ENCODE peak calls at places on chromosomes 5 and 9, in six cellular contexts. V is MM.1S, I is IMR-90, O is progenitor cell of endocrine pancreas, A is RWPE1, T is heart right ventricle. D is an unnamed sample.

GRCh38 chr5:180084638-180085561 is 13.3 kb upstream of the RNF130 start:
- DNase-seq in V (peak), I (no peak), O (no peak), A (no peak), T (no peak), D (no peak)

GRCh38 chr9:6739218-6739617 is 18.6 kb upstream of the KDM4C start:
- DNase-seq in V (peak), I (peak), O (no peak), A (no peak), T (no peak), D (peak)

GRCh38 chr9:109258619-109259321 is 62.1 kb downstream of the EPB41L4B start:
- DNase-seq in V (no peak), I (no peak), O (no peak), A (no peak), T (no peak), D (no peak)

GRCh38 chr5:104170906-104171305 is 608.3 kb upstream of the NUDT12 start:
- DNase-seq in V (no peak), I (no peak), O (no peak), A (no peak), T (no peak), D (peak)

GRCh38 chr5:133531178-133531577 is 81.2 kb downstream of the FSTL4 start:
- DNase-seq in V (peak), I (no peak), O (no peak), A (no peak), T (no peak), D (no peak)

GRCh38 chr5:133664422-133664821 is 52.1 kb upstream of the FSTL4 start:
- DNase-seq in V (no peak), I (peak), O (no peak), A (peak), T (no peak), D (peak)

GRCh38 chr9:23824241-23825142 is 1.5 kb downstream of the ELAVL2 start:
- DNase-seq in V (no peak), I (no peak), O (peak), A (peak), T (no peak), D (peak)

GRCh38 chr5:115377468-115378217 is 81.2 kb upstream of the CCDC112 start:
- DNase-seq in V (peak), I (peak), O (no peak), A (peak), T (no peak), D (peak)

GRCh38 chr9:121169094-121169601 is 32.5 kb downstream of the RAB14 start:
- DNase-seq in V (no peak), I (no peak), O (no peak), A (peak), T (no peak), D (no peak)

GRCh38 chr5:17665836-17666235 is 31.6 kb downstream of the TAF11L14 start:
- DNase-seq in V (no peak), I (no peak), O (no peak), A (no peak), T (no peak), D (no peak)

GRCh38 chr5:153999995-154000394 is 38.7 kb downstream of the FAM114A2 start:
- DNase-seq in V (no peak), I (no peak), O (no peak), A (no peak), T (no peak), D (no peak)

GRCh38 chr5:122908662-122909061 is 63.2 kb downstream of the SNX24 start:
- DNase-seq in V (no peak), I (no peak), O (no peak), A (no peak), T (no peak), D (no peak)

GRCh38 chr5:178329331-178329730 is 96.7 kb upstream of the PHYKPL start:
- DNase-seq in V (no peak), I (no peak), O (no peak), A (no peak), T (no peak), D (no peak)

GRCh38 chr5:1330146-1330846 is 14.6 kb downstream of the CLPTM1L start:
- DNase-seq in V (no peak), I (no peak), O (no peak), A (peak), T (no peak), D (peak)

GRCh38 chr9:137429974-137430722 is 7.0 kb downstream of the NOXA1 start:
- DNase-seq in V (peak), I (no peak), O (no peak), A (no peak), T (peak), D (no peak)

GRCh38 chr5:137611011-137611580 is 112.0 kb upstream of the SPOCK1 start:
- DNase-seq in V (no peak), I (no peak), O (no peak), A (no peak), T (no peak), D (no peak)

GRCh38 chr5:155029240-155029639 is 15.7 kb downstream of the KIF4B start:
- DNase-seq in V (no peak), I (no peak), O (no peak), A (no peak), T (no peak), D (no peak)

GRCh38 chr5:129904667-129905466 is 602 bp downstream of the CHSY3 start:
- DNase-seq in V (no peak), I (no peak), O (peak), A (peak), T (peak), D (no peak)

GRCh38 chr9:752201-752600 is 89.3 kb upstream of the DMRT1 start:
- DNase-seq in V (no peak), I (peak), O (no peak), A (peak), T (no peak), D (peak)

GRCh38 chr5:11596185-11596584 is 308.1 kb downstream of the CTNND2 start:
- DNase-seq in V (no peak), I (no peak), O (no peak), A (no peak), T (no peak), D (peak)

GRCh38 chr9:136551401-136552116 is 5.7 kb upstream of the NOTCH1 start:
- DNase-seq in V (no peak), I (peak), O (no peak), A (peak), T (peak), D (peak)

GRCh38 chr5:160183075-160183474 is 46.2 kb upstream of the FABP6 start:
- DNase-seq in V (no peak), I (peak), O (no peak), A (peak), T (no peak), D (no peak)

GRCh38 chr9:72872718-72873117 is 80.1 kb downstream of the ALDH1A1 start:
- DNase-seq in V (no peak), I (no peak), O (no peak), A (no peak), T (no peak), D (no peak)

GRCh38 chr9:5430912-5431311 is 6.8 kb downstream of the PLGRKT start:
- DNase-seq in V (no peak), I (no peak), O (no peak), A (no peak), T (no peak), D (no peak)

GRCh38 chr5:124583469-124584350 is 162.7 kb downstream of the ZNF608 start:
- DNase-seq in V (peak), I (peak), O (no peak), A (peak), T (no peak), D (peak)

GRCh38 chr9:69470186-69470977 is 145.4 kb downstream of the ENTREP1 start:
- DNase-seq in V (no peak), I (no peak), O (no peak), A (no peak), T (no peak), D (no peak)

GRCh38 chr5:122221857-122222256 is 90.2 kb upstream of the SNCAIP start:
- DNase-seq in V (no peak), I (no peak), O (no peak), A (no peak), T (no peak), D (no peak)

GRCh38 chr5:109089191-109089590 is 320.6 kb downstream of the PJA2 start:
- DNase-seq in V (no peak), I (peak), O (no peak), A (no peak), T (no peak), D (no peak)

GRCh38 chr5:93578813-93579560 is 2.0 kb downstream of the NR2F1-AS1 start:
- DNase-seq in V (no peak), I (peak), O (no peak), A (no peak), T (peak), D (peak)

GRCh38 chr5:74080157-74080556 is 454.2 kb downstream of the ARHGEF28 start:
- DNase-seq in V (peak), I (no peak), O (no peak), A (no peak), T (no peak), D (no peak)

GRCh38 chr5:8923516-8923915 is 622.4 kb downstream of the SEMA5A start:
- DNase-seq in V (no peak), I (peak), O (no peak), A (no peak), T (no peak), D (peak)
- TF ChIP-seq CTCF in V (no peak), I (no peak), O (no peak), A (no peak), T (no peak), D (no peak)

GRCh38 chr5:172052454-172053236 is 46.2 kb upstream of the FBXW11 start:
- DNase-seq in V (no peak), I (peak), O (no peak), A (no peak), T (peak), D (peak)
- TF ChIP-seq CTCF in V (no peak), I (peak), O (no peak), A (no peak), T (peak), D (peak)

GRCh38 chr5:37375091-37375490 is 4.0 kb upstream of the WDR70 start:
- DNase-seq in V (no peak), I (no peak), O (no peak), A (no peak), T (no peak), D (peak)
- TF ChIP-seq CTCF in V (no peak), I (no peak), O (no peak), A (no peak), T (no peak), D (no peak)

DNA sequence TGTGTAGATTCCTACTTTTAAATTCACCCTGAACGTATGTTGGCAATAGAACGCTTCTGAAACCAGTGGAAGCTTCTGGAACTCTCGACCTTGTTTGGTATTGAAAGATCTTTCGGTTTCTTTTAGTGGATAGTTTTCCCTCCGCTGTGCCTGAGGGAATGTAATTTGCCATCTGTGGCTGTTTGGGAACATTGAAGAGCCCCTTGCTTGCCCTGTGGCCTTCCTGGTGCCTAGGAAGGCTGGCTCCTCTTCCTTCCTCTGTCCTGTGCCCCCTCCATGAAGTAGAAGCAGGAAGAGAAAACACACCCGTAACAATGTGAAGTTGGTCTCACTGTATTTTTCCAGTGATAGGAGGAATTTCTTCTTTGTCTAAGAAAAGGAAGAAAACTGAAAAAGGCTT is 274.3 kb downstream of the AOPEP start:
- DNase-seq in V (no peak), I (no peak), O (no peak), A (no peak), T (no peak), D (no peak)
- TF ChIP-seq CTCF in V (no peak), I (no peak), O (no peak), A (no peak), T (no peak), D (no peak)

GRCh38 chr5:19261879-19262278 is 726.1 kb downstream of the CDH18 start:
- DNase-seq in V (no peak), I (no peak), O (no peak), A (no peak), T (no peak), D (no peak)
- TF ChIP-seq CTCF in V (no peak), I (no peak), O (no peak), A (no peak), T (no peak), D (no peak)

GRCh38 chr5:80189201-80189600 is 66.6 kb downstream of the SERINC5 start:
- DNase-seq in V (no peak), I (no peak), O (no peak), A (no peak), T (no peak), D (no peak)

GRCh38 chr5:80191397-80191796 is 64.5 kb downstream of the SERINC5 start:
- DNase-seq in V (no peak), I (no peak), O (no peak), A (no peak), T (no peak), D (no peak)

GRCh38 chr5:80187691-80188090 is 68.2 kb downstream of the SERINC5 start:
- DNase-seq in V (no peak), I (no peak), O (no peak), A (no peak), T (no peak), D (no peak)

GRCh38 chr5:80190960-80191359 is 64.9 kb downstream of the SERINC5 start:
- DNase-seq in V (no peak), I (no peak), O (no peak), A (no peak), T (no peak), D (no peak)

DNA sequence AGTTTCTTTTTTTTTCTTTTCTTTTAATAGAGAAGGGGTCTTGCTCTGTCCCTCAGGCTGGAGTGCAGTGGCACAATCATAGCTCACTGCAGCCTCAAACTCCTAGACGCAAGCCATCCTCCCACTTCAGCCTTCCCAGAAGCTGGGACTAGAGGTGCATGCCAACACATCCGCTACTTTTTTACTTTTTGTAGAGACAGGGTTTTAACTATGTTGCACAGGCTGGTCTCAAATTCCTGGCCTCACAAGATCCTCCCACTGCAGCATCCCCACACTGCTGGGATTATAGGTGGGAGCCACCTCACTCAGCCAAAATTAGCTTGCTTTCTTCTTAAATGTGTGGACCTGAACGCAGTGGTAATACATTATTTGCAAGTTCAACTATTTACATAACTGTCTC is 66.1 kb downstream of the SERINC5 start:
- DNase-seq in V (no peak), I (no peak), O (no peak), A (no peak), T (no peak), D (no peak)
- TF ChIP-seq CTCF in V (no peak), I (no peak), O (no peak), A (no peak), T (no peak), D (no peak)

GRCh38 chr9:128149001-128149701 is at the start of gene LCN2:
- DNase-seq in V (no peak), I (no peak), O (no peak), A (peak), T (no peak), D (no peak)

GRCh38 chr9:128149951-128150593 is 819 bp downstream of the LCN2 start:
- DNase-seq in V (no peak), I (no peak), O (no peak), A (no peak), T (peak), D (no peak)

GRCh38 chr9:128152133-128152780 is 3.0 kb downstream of the LCN2 start:
- DNase-seq in V (no peak), I (no peak), O (no peak), A (no peak), T (peak), D (no peak)

GRCh38 chr9:128151343-128152132 is 2.3 kb downstream of the LCN2 start:
- DNase-seq in V (no peak), I (no peak), O (no peak), A (no peak), T (peak), D (no peak)

GRCh38 chr9:128150594-128151342 is 1.5 kb downstream of the LCN2 start:
- DNase-seq in V (peak), I (no peak), O (no peak), A (no peak), T (no peak), D (no peak)
- TF ChIP-seq CTCF in V (peak), I (peak), O (peak), A (no peak), T (peak), D (peak)